ENCODE peak calls at places on chromosomes 2 and 18, in ten cellular contexts. T, R, V, U, W, Y, S, Z, X and J are unnamed samples.

GRCh38 chr18:57922885-57923284 is 119.8 kb upstream of the ATP8B1 start:
- DNase-seq in T (no peak), R (no peak), V (no peak), U (no peak), W (no peak), Y (no peak), S (no peak), Z (no peak), X (no peak), J (no peak)

GRCh38 chr2:169504651-169505050 is 4.9 kb upstream of the KLHL41 start:
- DNase-seq in T (no peak), R (no peak), V (no peak), U (no peak), W (no peak), Y (no peak), S (no peak), Z (no peak), X (no peak), J (no peak)

GRCh38 chr2:150255528-150255927 is 231.9 kb downstream of the RND3 start:
- DNase-seq in T (peak), R (no peak), V (no peak), U (no peak), W (peak), Y (no peak), S (no peak), Z (peak), X (peak), J (no peak)

GRCh38 chr2:234588054-234588430 is 91.2 kb upstream of the ARL4C start:
- DNase-seq in T (no peak), R (no peak), V (no peak), U (no peak), W (no peak), Y (no peak), S (no peak), Z (no peak), X (peak), J (no peak)

GRCh38 chr2:30332791-30333453 is 101.6 kb downstream of the LBH start:
- DNase-seq in T (no peak), R (no peak), V (peak), U (no peak), W (no peak), Y (no peak), S (no peak), Z (no peak), X (no peak), J (no peak)

GRCh38 chr2:154452906-154453493 is 245.5 kb upstream of the KCNJ3 start:
- DNase-seq in T (peak), R (no peak), V (no peak), U (no peak), W (peak), Y (no peak), S (peak), Z (peak), X (peak), J (peak)

GRCh38 chr2:85709385-85709784 is 15.2 kb downstream of the GNLY start:
- DNase-seq in T (peak), R (no peak), V (no peak), U (no peak), W (peak), Y (no peak), S (no peak), Z (peak), X (no peak), J (no peak)

GRCh38 chr18:21672868-21673267 is 31.7 kb downstream of the ABHD3 start:
- DNase-seq in T (no peak), R (no peak), V (no peak), U (no peak), W (peak), Y (no peak), S (peak), Z (peak), X (peak), J (peak)

GRCh38 chr2:128519517-128520215 is 201.0 kb upstream of the HS6ST1 start:
- DNase-seq in T (no peak), R (no peak), V (no peak), U (no peak), W (no peak), Y (no peak), S (no peak), Z (no peak), X (no peak), J (no peak)

GRCh38 chr18:75156831-75157230 is 52.1 kb downstream of the PTGR3 start:
- DNase-seq in T (no peak), R (no peak), V (no peak), U (no peak), W (no peak), Y (no peak), S (no peak), Z (no peak), X (no peak), J (no peak)

GRCh38 chr2:121260370-121261154 is 24.4 kb downstream of the TFCP2L1 start:
- DNase-seq in T (no peak), R (peak), V (no peak), U (peak), W (no peak), Y (no peak), S (no peak), Z (no peak), X (no peak), J (no peak)

GRCh38 chr18:525066-525797 is 24.7 kb upstream of the COLEC12 start:
- DNase-seq in T (peak), R (no peak), V (no peak), U (no peak), W (peak), Y (no peak), S (no peak), Z (peak), X (peak), J (peak)

GRCh38 chr2:160205511-160205910 is 5.4 kb upstream of the ITGB6 start:
- DNase-seq in T (peak), R (no peak), V (peak), U (no peak), W (peak), Y (no peak), S (peak), Z (peak), X (peak), J (peak)

GRCh38 chr18:57430166-57430958 is 4.8 kb upstream of the ONECUT2 start:
- DNase-seq in T (no peak), R (no peak), V (no peak), U (no peak), W (no peak), Y (no peak), S (no peak), Z (no peak), X (no peak), J (no peak)

GRCh38 chr2:214135966-214136365 is 274.9 kb upstream of the VWC2L start:
- DNase-seq in T (no peak), R (no peak), V (no peak), U (no peak), W (peak), Y (no peak), S (no peak), Z (peak), X (peak), J (no peak)

GRCh38 chr2:176558574-176559140 is 289.4 kb downstream of the MTX2 start:
- DNase-seq in T (no peak), R (no peak), V (no peak), U (no peak), W (no peak), Y (no peak), S (no peak), Z (no peak), X (no peak), J (no peak)

GRCh38 chr2:127624321-127625145 is 21.4 kb upstream of the GPR17 start:
- DNase-seq in T (no peak), R (no peak), V (no peak), U (no peak), W (no peak), Y (no peak), S (no peak), Z (no peak), X (no peak), J (no peak)

GRCh38 chr2:96913398-96914202 is 43.7 kb upstream of the SEMA4C start:
- DNase-seq in T (no peak), R (no peak), V (peak), U (no peak), W (no peak), Y (peak), S (no peak), Z (no peak), X (no peak), J (no peak)

GRCh38 chr2:66839551-66840320 is 404.8 kb downstream of the MEIS1 start:
- DNase-seq in T (peak), R (no peak), V (no peak), U (no peak), W (peak), Y (no peak), S (no peak), Z (peak), X (peak), J (peak)